ENCODE peak calls at places on chromosomes 5 and 9, in five cellular contexts. V is K562, R is H1, I is IMR-90, Y is HepG2. H is an unnamed sample.
A peak's percentile ranks its signal among the peaks of the same experiment; 100 is the strongest.

GRCh38 chr5:10307206-10308148 is at the start of gene CMBL:
- DNase-seq in V (peak; percentile 92), R (peak; percentile 74), I (peak; percentile 48), Y (peak; percentile 39), H (peak; percentile 64)

GRCh38 chr5:148393390-148393741 is 9.6 kb downstream of the FBXO38 start:
- DNase-seq in V (no peak), R (no peak), I (peak; percentile 25), Y (peak; percentile 37), H (no peak)

GRCh38 chr5:110371725-110372041 is 354.8 kb downstream of the TMEM232 start:
- DNase-seq in V (no peak), R (no peak), I (no peak), Y (no peak), H (no peak)

GRCh38 chr9:117552811-117553210 is 138.0 kb upstream of the ASTN2 start:
- DNase-seq in V (no peak), R (no peak), I (no peak), Y (no peak), H (no peak)

GRCh38 chr5:69035665-69036064 is 58.1 kb upstream of the SLC30A5 start:
- DNase-seq in V (no peak), R (no peak), I (peak; percentile 24), Y (no peak), H (no peak)

GRCh38 chr9:127128341-127129072 is 6.1 kb upstream of the ANGPTL2 start:
- DNase-seq in V (no peak), R (no peak), I (peak; percentile 39), Y (no peak), H (no peak)

GRCh38 chr5:171715551-171715950 is 70.1 kb upstream of the SMIM23 start:
- DNase-seq in V (no peak), R (peak; percentile 7), I (no peak), Y (no peak), H (no peak)

GRCh38 chr5:56565693-56566092 is 249.7 kb upstream of the MAP3K1 start:
- DNase-seq in V (no peak), R (no peak), I (no peak), Y (no peak), H (no peak)

GRCh38 chr5:176608937-176609723 is 826 bp downstream of the GPRIN1 start:
- DNase-seq in V (no peak), R (no peak), I (no peak), Y (no peak), H (no peak)

GRCh38 chr5:36237756-36238155 is 4.0 kb downstream of the NADK2 start:
- DNase-seq in V (peak; percentile 55), R (no peak), I (no peak), Y (no peak), H (no peak)

GRCh38 chr5:61311056-61311455 is 21.0 kb upstream of the ZSWIM6 start:
- DNase-seq in V (no peak), R (no peak), I (no peak), Y (no peak), H (no peak)

GRCh38 chr5:178460598-178461425 is 129.4 kb downstream of the COL23A1 start:
- DNase-seq in V (peak; percentile 84), R (peak; percentile 96), I (peak; percentile 2), Y (peak; percentile 20), H (peak; percentile 58)

GRCh38 chr9:22010881-22011625 is 1.9 kb upstream of the CDKN2B start:
- DNase-seq in V (no peak), R (peak; percentile 78), I (peak; percentile 47), Y (peak; percentile 20), H (no peak)

DNA sequence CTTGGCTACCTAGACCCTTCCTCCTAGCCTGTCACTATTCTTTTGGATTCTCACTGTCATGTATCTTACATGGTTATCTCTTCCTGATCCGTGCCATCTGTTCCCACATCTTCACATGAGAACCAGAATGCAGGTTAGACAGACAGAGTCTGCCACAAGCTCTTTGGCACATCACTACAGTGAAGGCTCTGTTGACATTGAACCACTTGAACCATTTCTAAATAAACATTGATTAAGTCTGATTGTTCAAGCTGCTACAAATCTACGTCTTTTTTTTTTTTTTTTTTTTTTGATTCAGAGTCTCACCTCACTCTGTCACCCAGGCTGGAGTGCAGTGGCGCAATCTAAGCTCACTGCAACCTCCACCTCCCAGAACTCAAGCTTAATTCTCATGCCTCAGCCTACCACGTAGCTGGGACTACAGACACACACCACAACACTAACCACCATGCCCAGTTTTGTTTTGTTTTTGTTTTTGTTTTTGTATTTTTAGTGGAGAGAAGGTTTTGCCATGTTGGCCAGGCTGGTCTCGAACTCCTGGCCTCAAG is 85.1 kb upstream of the LRRTM2 start:
- DNase-seq in V (no peak), R (no peak), I (no peak), Y (no peak), H (no peak)
- TF ChIP-seq MAFK in V (no peak), R (no peak), I (no peak), Y (no peak), H (no peak)

DNA sequence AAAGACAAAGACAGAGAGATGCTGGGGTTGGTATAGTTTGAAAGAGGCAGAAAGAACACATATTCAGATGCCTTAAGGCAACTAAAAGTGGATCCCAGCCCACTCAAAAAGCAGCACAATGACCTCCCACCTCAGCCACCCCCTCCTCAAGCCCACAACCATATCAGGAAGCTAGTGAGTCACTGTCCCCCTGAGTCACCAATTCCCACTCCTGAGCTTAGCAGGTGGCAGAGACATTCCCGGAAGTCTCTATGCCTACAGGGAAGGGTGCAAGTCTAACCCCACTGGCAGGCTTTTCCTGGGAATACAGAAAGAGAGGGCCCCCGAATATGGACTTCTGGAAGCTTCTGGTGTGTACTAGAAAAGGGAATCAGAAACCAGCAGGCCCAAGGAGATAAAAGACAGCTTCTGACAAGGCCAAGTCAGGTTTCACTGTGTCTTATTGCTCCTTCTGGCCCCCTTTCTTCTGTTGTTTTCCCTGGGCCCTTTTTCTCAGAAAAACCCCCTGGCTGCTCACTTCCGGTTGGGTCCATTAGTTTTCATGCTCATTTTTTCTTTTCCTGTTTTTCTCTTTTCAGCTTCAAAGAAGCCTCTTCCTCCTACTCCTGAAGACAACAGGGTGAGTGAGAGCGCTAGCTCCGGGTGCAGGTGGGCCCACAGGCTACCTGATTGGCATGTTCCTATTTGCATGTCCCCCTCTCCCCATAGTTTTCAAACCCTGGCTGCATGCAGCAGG is 36.8 kb downstream of the ITK start:
- DNase-seq in V (no peak), R (no peak), I (no peak), Y (no peak), H (no peak)
- TF ChIP-seq MAFK in V (no peak), R (no peak), I (no peak), Y (no peak), H (no peak)

GRCh38 chr9:14240491-14240890 is 73.5 kb downstream of the NFIB start:
- DNase-seq in V (no peak), R (no peak), I (peak; percentile 44), Y (no peak), H (no peak)
- TF ChIP-seq MAFK in V (no peak), R (no peak), I (no peak), Y (no peak), H (no peak)

DNA sequence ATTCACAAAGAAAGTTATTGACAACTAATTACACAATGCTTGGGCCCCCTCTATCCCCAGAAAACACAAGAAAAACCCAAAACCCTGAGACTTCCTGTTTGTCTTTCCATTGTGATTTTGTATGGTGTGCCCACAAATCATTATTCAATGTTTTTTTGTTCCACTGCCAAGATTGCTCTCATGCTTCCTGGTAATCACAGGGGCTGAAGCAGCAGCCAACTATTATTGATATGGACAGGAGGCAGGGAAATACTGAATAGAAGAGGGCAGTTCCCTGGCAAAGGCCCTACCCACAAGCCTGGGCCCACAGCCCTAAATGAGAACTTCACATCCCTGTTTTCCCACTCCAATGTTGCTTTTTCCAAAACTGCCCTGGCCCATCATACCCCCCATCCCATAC is 21.5 kb upstream of the RFK start:
- DNase-seq in V (no peak), R (no peak), I (no peak), Y (no peak), H (no peak)
- TF ChIP-seq MAFK in V (no peak), R (no peak), I (no peak), Y (no peak), H (no peak)

GRCh38 chr9:16884952-16885513 is 14.6 kb upstream of the BNC2 start:
- DNase-seq in V (no peak), R (no peak), I (peak; percentile 98), Y (no peak), H (no peak)
- TF ChIP-seq MAFK in V (no peak), R (no peak), I (peak; percentile 22), Y (no peak), H (no peak)

DNA sequence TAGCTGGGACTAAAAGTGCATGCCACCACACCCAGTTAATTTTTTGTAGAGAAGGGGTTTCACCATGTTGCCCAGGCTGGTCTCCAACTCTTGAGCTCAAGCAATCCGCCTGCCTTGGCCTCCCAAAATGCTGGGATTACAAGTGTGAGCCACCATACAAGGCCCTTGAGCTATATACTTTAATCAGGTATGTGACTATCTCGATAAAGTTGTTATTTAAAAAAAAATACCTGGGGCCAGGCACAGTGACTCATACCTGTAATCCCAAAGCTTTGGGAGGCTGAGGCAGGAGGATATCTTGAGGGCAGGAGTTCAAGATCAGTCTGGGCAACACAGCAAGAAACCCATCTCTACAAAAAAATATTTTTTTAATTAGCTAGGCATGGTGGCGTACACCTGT is 19.2 kb downstream of the RNF145 start:
- DNase-seq in V (no peak), R (no peak), I (no peak), Y (no peak), H (no peak)
- TF ChIP-seq MAFK in V (no peak), R (no peak), I (no peak), Y (no peak), H (no peak)

GRCh38 chr5:39158127-39158593 is 61.2 kb downstream of the FYB1 start:
- DNase-seq in V (peak; percentile 82), R (no peak), I (no peak), Y (no peak), H (no peak)
- TF ChIP-seq MAFK in V (peak; percentile 36), R (no peak), I (no peak), Y (no peak), H (no peak)

GRCh38 chr5:125455041-125455440 is 708.6 kb upstream of the ZNF608 start:
- DNase-seq in V (no peak), R (no peak), I (peak; percentile 53), Y (no peak), H (no peak)
- TF ChIP-seq MAFK in V (no peak), R (no peak), I (no peak), Y (no peak), H (no peak)

H was measured in A549.